ENCODE peak calls at places on chromosomes 13 and 19, in four cellular contexts. Y is hepatic stellate cell, F is Caco-2, S is neural progenitor cell. N is an unnamed sample.

GRCh38 chr13:75656590-75656989 is 20.5 kb downstream of the LMO7 start:
- DNase-seq in S (no peak), Y (no peak), F (no peak), N (no peak)

GRCh38 chr13:46864941-46865340 is 31.9 kb downstream of the HTR2A start:
- DNase-seq in Y (no peak), S (no peak), F (no peak), N (no peak)

GRCh38 chr13:106602178-106602577 is 34.2 kb upstream of the ARGLU1 start:
- DNase-seq in S (no peak), Y (no peak), F (no peak), N (no peak)

GRCh38 chr13:110713981-110714797 is 689 bp downstream of the ING1 start:
- DNase-seq in S (peak), F (peak), Y (peak), N (peak)

GRCh38 chr19:30605333-30605732 is 233.1 kb downstream of the ZNF536 start:
- DNase-seq in F (no peak), Y (no peak), S (no peak), N (no peak)

GRCh38 chr19:56222901-56223300 is 20.8 kb downstream of the ZSCAN5C start:
- DNase-seq in S (no peak), F (no peak), Y (no peak), N (no peak)

GRCh38 chr13:106049171-106049570 is 486.3 kb downstream of the EFNB2 start:
- DNase-seq in F (no peak), Y (no peak), S (no peak), N (no peak)

GRCh38 chr19:10365518-10365917 is 14.9 kb downstream of the TYK2 start:
- DNase-seq in S (no peak), Y (no peak), F (no peak), N (no peak)

GRCh38 chr19:4714016-4714415 is 9.6 kb downstream of the DPP9 start:
- DNase-seq in S (no peak), Y (no peak), F (no peak), N (no peak)

GRCh38 chr19:4713384-4713951 is 10.2 kb downstream of the DPP9 start:
- DNase-seq in Y (peak), F (no peak), S (no peak), N (peak)

GRCh38 chr13:46748300-46748699 is 48.7 kb downstream of the ESD start:
- DNase-seq in Y (no peak), S (no peak), F (no peak), N (no peak)

GRCh38 chr19:54905908-54906511 is at the start of gene NCR1:
- DNase-seq in F (no peak), S (no peak), Y (no peak), N (peak)

GRCh38 chr19:39197808-39198207 is 1.0 kb downstream of the NCCRP1 start:
- DNase-seq in F (no peak), Y (no peak), S (peak), N (no peak)

GRCh38 chr19:18850560-18851375 is 19.0 kb downstream of the UPF1 start:
- DNase-seq in S (no peak), Y (no peak), F (no peak), N (peak)

GRCh38 chr19:43570174-43570791 is 5.0 kb downstream of the XRCC1 start:
- DNase-seq in F (no peak), S (no peak), Y (no peak), N (no peak)

GRCh38 chr13:24644051-24644450 is 36.2 kb upstream of the ATP12A start:
- DNase-seq in F (no peak), S (no peak), Y (no peak), N (no peak)

GRCh38 chr19:23273022-23273593 is 22.9 kb upstream of the ZNF724 start:
- DNase-seq in F (no peak), Y (no peak), S (peak), N (no peak)

GRCh38 chr13:33351324-33351723 is 65.8 kb upstream of the STARD13 start:
- DNase-seq in F (no peak), S (no peak), Y (peak), N (no peak)